ENCODE peak calls at places on chromosomes 13 and 19, in six cellular contexts. U is thoracic aorta; A is IMR-90; N is substantia nigra; Y is endodermal cell; O is CD8-positive, alpha-beta memory T cell. P is an unnamed sample.

GRCh38 chr19:2462635-2463421 is 6.1 kb upstream of the LMNB2 start:
- DNase-seq in Y (peak; percentile 99), A (peak; percentile 96), U (peak; percentile 38), O (no peak), N (peak; percentile 52), P (peak; percentile 91)

GRCh38 chr13:28574617-28575142 is 79.8 kb upstream of the FLT1 start:
- DNase-seq in U (no peak), O (no peak), A (peak; percentile 100), N (no peak), Y (no peak), P (no peak)

GRCh38 chr13:106566682-106567420 is 1.1 kb downstream of the ARGLU1 start:
- DNase-seq in O (peak; percentile 49), U (no peak), Y (peak; percentile 79), N (peak; percentile 6), A (peak; percentile 62), P (peak; percentile 59)

GRCh38 chr19:8631425-8631819 is 989 bp downstream of the NFILZ start:
- DNase-seq in U (peak; percentile 35), A (peak; percentile 36), Y (peak; percentile 72), N (no peak), O (no peak), P (no peak)

GRCh38 chr13:42047561-42048322 is 706 bp upstream of the DGKH start:
- DNase-seq in Y (peak; percentile 82), O (peak; percentile 52), U (no peak), A (peak; percentile 70), N (no peak), P (peak; percentile 48)

GRCh38 chr19:49847731-49848696 is 2.9 kb upstream of the PTOV1 start:
- DNase-seq in N (no peak), Y (no peak), O (no peak), A (peak; percentile 91), U (no peak), P (no peak)

GRCh38 chr19:51702754-51703654 is 9.9 kb downstream of the SPACA6 start:
- DNase-seq in U (no peak), O (peak; percentile 56), N (no peak), Y (peak; percentile 92), A (no peak), P (peak; percentile 70)

GRCh38 chr13:59494560-59494970 is 669.2 kb downstream of the DIAPH3 start:
- DNase-seq in A (peak; percentile 81), N (no peak), O (no peak), U (no peak), Y (peak; percentile 7), P (no peak)

GRCh38 chr19:16896913-16897571 is 8.2 kb downstream of the F2RL3 start:
- DNase-seq in A (peak; percentile 91), Y (peak; percentile 99), N (peak; percentile 8), U (peak; percentile 95), O (peak; percentile 61), P (peak; percentile 98)

DNA sequence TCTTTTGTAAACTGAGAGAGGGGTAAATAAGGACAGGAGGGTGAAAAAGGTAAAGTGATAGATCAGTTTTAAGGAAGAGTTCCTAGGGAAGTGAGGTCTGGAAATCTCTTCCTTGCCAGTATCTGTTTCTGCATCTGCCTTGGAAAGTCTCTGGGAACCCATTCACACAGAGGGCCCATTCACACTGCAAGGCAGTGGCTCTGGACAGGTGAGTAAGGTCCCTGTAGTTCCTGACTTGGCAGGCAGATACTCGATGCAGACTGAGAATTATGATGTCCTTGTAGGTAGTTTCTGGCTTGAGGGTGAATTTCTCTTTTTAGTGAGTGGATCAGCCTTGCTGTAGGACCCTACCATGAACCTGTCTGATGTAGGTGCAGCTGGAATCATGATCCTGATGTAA is 293.3 kb downstream of the NALCN start:
- DNase-seq in Y (no peak), U (no peak), O (no peak), N (no peak), A (no peak), P (no peak)
- H3K27ac ChIP-seq in Y (no peak overlapping the region), U (no peak overlapping the region), O (no peak overlapping the region), N (no peak overlapping the region), A (no peak overlapping the region), P (no peak overlapping the region)

GRCh38 chr19:6271721-6272410 is 7.9 kb downstream of the MLLT1 start:
- DNase-seq in U (no peak), Y (peak; percentile 53), N (no peak), O (no peak), A (peak; percentile 74), P (peak; percentile 96)
- H3K27ac ChIP-seq in U (peak overlapping the region; percentile 94), Y (peak overlapping the region; percentile 73), N (peak overlapping the region; percentile 11), O (peak overlapping the region; percentile 31), A (peak overlapping the region; percentile 81), P (peak overlapping the region; percentile 91)

DNA sequence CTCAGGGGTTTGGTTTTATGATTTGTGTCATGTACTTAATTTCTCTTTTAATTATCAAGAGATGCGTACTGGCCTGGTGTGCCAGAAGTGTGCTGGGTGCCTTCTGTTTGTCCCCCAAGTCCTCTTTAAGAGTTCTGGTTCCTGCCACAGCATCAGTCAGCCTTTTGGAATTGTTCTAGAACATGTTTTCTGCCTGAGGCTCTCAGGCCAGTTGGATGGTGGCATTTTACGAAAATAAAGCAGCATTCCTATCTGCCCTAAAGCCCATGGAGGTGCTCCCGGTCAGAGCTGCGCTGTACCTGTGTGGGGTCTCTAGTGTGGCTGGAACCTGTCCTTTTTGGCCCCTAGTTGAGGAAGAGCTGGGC is 54.1 kb downstream of the TSSK6 start:
- DNase-seq in A (no peak), U (no peak), O (no peak), Y (no peak), N (no peak), P (no peak)
- H3K27ac ChIP-seq in A (peak overlapping the region; percentile 4), U (peak overlapping the region; percentile 82), O (peak overlapping the region; percentile 82), Y (peak overlapping the region; percentile 72), N (no peak overlapping the region), P (no peak overlapping the region)

DNA sequence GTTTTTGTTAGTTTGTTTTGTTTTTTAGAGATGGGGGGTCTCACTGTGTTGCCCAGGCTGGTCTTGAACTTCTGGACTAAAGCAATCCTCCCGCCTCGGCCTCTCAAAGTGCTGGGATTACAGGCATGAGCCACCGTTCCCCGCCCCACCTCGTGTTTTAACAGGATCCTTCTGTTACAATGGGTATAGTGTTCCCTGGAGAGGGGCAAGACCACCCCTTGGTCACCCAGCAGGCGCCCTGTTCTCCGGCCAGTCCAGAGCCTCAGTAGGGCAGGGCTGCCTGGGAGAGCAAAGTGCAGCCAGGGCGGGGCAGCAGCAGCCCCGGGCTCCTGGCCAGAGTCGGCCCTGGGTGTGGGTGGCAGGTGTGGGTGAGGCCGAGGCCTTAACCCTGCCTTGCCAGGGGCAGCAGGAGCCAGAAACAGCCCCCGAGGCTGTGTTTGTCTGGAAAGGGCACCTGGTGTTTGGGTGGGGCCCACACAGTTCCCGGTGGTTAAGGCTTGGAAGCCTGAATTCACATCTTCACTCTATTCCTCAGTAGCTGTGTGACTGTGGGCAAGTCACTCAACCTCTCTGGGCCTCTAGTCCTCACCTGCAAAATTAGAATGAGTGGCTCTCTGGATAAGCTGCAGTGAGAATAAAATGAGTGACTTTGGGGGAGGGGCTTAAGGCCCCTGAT is 7.2 kb downstream of the VASP start:
- DNase-seq in U (no peak), O (peak; percentile 30), Y (no peak), N (no peak), A (no peak), P (no peak)
- H3K27ac ChIP-seq in U (peak overlapping the region; percentile 36), O (peak overlapping the region; percentile 61), Y (no peak overlapping the region), N (peak overlapping the region; percentile 61), A (no peak overlapping the region), P (no peak overlapping the region)

GRCh38 chr19:40762754-40763153 is 11.8 kb downstream of the SNRPA start:
- DNase-seq in O (no peak), N (no peak), U (no peak), A (no peak), Y (no peak), P (no peak)
- H3K27ac ChIP-seq in O (no peak overlapping the region), N (no peak overlapping the region), U (no peak overlapping the region), A (no peak overlapping the region), Y (no peak overlapping the region), P (no peak overlapping the region)

GRCh38 chr19:10120538-10121198 is 969 bp upstream of the EIF3G start:
- DNase-seq in N (no peak), U (no peak), Y (no peak), A (peak; percentile 92), O (no peak), P (no peak)
- H3K27ac ChIP-seq in N (no peak overlapping the region), U (peak overlapping the region; percentile 88), Y (no peak overlapping the region), A (peak overlapping the region; percentile 97), O (no peak overlapping the region), P (peak overlapping the region; percentile 20)

GRCh38 chr19:18225702-18226468 is at the start of gene PDE4C:
- DNase-seq in A (no peak), N (no peak), Y (peak; percentile 72), O (no peak), U (no peak), P (peak; percentile 46)
- H3K27ac ChIP-seq in A (no peak within 1 kb of the TSS), N (no peak within 1 kb of the TSS), Y (no peak within 1 kb of the TSS), O (no peak within 1 kb of the TSS), U (no peak within 1 kb of the TSS), P (no peak within 1 kb of the TSS)

GRCh38 chr19:23541991-23542390 is 145.0 kb downstream of the ZNF675 start:
- DNase-seq in U (no peak), O (no peak), N (no peak), Y (no peak), A (no peak), P (no peak)
- H3K27ac ChIP-seq in U (no peak overlapping the region), O (no peak overlapping the region), N (no peak overlapping the region), Y (no peak overlapping the region), A (no peak overlapping the region), P (no peak overlapping the region)

GRCh38 chr19:42068756-42069571 is 1.0 kb downstream of the GRIK5 start:
- DNase-seq in U (no peak), N (no peak), O (no peak), Y (peak; percentile 67), A (no peak), P (no peak)
- H3K27ac ChIP-seq in U (peak overlapping the region; percentile 70), N (no peak overlapping the region), O (no peak overlapping the region), Y (no peak overlapping the region), A (no peak overlapping the region), P (peak overlapping the region; percentile 38)

GRCh38 chr19:41189425-41190065 is 3.5 kb upstream of the CYP2S1 start:
- DNase-seq in A (no peak), N (no peak), U (no peak), Y (peak; percentile 86), O (no peak), P (no peak)
- H3K27ac ChIP-seq in A (no peak overlapping the region), N (no peak overlapping the region), U (no peak overlapping the region), Y (no peak overlapping the region), O (no peak overlapping the region), P (no peak overlapping the region)

P was measured in ovary.